ENCODE peak calls at places on chromosomes 5 and 9, in six cellular contexts. One of them, this sample, is unnamed.

GRCh38 chr9:110371411-110372013 is 33.8 kb upstream of the TXNDC8 start:
- DNase-seq in Karpas-422: no peak
- DNase-seq in heart left ventricle: no peak
- DNase-seq in uterus: no peak
- DNase-seq in AG04450: no peak
- DNase-seq in HepG2: no peak
- DNase-seq in this sample: no peak

GRCh38 chr9:129714393-129715051 is 38.3 kb downstream of the PTGES start:
- DNase-seq in Karpas-422: no peak
- DNase-seq in heart left ventricle: no peak
- DNase-seq in uterus: no peak
- DNase-seq in AG04450: no peak
- DNase-seq in HepG2: no peak
- DNase-seq in this sample: no peak

GRCh38 chr5:154375331-154376008 is 70.3 kb upstream of the SAP30L start:
- DNase-seq in Karpas-422: no peak
- DNase-seq in heart left ventricle: no peak
- DNase-seq in uterus: no peak
- DNase-seq in AG04450: no peak
- DNase-seq in HepG2: no peak
- DNase-seq in this sample: no peak

GRCh38 chr5:66113160-66113559 is 30.9 kb upstream of the SREK1 start:
- DNase-seq in Karpas-422: no peak
- DNase-seq in heart left ventricle: no peak
- DNase-seq in uterus: no peak
- DNase-seq in AG04450: no peak
- DNase-seq in HepG2: peak
- DNase-seq in this sample: no peak

GRCh38 chr9:42852133-42852532 is 668.7 kb downstream of the SPATA31A6 start:
- DNase-seq in Karpas-422: no peak
- DNase-seq in heart left ventricle: peak
- DNase-seq in uterus: no peak
- DNase-seq in AG04450: no peak
- DNase-seq in HepG2: peak
- DNase-seq in this sample: peak

GRCh38 chr5:1824109-1824821 is 23.1 kb downstream of the NDUFS6 start:
- DNase-seq in Karpas-422: no peak
- DNase-seq in heart left ventricle: no peak
- DNase-seq in uterus: no peak
- DNase-seq in AG04450: no peak
- DNase-seq in HepG2: no peak
- DNase-seq in this sample: no peak

GRCh38 chr5:150612905-150613670 is 27.4 kb upstream of the SYNPO start:
- DNase-seq in Karpas-422: no peak
- DNase-seq in heart left ventricle: peak
- DNase-seq in uterus: peak
- DNase-seq in AG04450: no peak
- DNase-seq in HepG2: no peak
- DNase-seq in this sample: no peak

GRCh38 chr5:143695244-143695885 is 116.6 kb upstream of the HMHB1 start:
- DNase-seq in Karpas-422: no peak
- DNase-seq in heart left ventricle: no peak
- DNase-seq in uterus: no peak
- DNase-seq in AG04450: no peak
- DNase-seq in HepG2: no peak
- DNase-seq in this sample: no peak

GRCh38 chr9:35673132-35673997 is at the start of gene CA9:
- DNase-seq in Karpas-422: no peak
- DNase-seq in heart left ventricle: peak
- DNase-seq in uterus: peak
- DNase-seq in AG04450: no peak
- DNase-seq in HepG2: peak
- DNase-seq in this sample: no peak

GRCh38 chr9:35679091-35679490 is 5.4 kb downstream of the CA9 start:
- DNase-seq in Karpas-422: no peak
- DNase-seq in heart left ventricle: no peak
- DNase-seq in uterus: no peak
- DNase-seq in AG04450: no peak
- DNase-seq in HepG2: no peak
- DNase-seq in this sample: no peak

GRCh38 chr9:35673998-35674361 is 252 bp downstream of the CA9 start:
- DNase-seq in Karpas-422: no peak
- DNase-seq in heart left ventricle: no peak
- DNase-seq in uterus: no peak
- DNase-seq in AG04450: no peak
- DNase-seq in HepG2: no peak
- DNase-seq in this sample: no peak

GRCh38 chr9:35675204-35675603 is 1.5 kb downstream of the CA9 start:
- DNase-seq in Karpas-422: no peak
- DNase-seq in heart left ventricle: no peak
- DNase-seq in uterus: peak
- DNase-seq in AG04450: no peak
- DNase-seq in HepG2: no peak
- DNase-seq in this sample: no peak

DNA sequence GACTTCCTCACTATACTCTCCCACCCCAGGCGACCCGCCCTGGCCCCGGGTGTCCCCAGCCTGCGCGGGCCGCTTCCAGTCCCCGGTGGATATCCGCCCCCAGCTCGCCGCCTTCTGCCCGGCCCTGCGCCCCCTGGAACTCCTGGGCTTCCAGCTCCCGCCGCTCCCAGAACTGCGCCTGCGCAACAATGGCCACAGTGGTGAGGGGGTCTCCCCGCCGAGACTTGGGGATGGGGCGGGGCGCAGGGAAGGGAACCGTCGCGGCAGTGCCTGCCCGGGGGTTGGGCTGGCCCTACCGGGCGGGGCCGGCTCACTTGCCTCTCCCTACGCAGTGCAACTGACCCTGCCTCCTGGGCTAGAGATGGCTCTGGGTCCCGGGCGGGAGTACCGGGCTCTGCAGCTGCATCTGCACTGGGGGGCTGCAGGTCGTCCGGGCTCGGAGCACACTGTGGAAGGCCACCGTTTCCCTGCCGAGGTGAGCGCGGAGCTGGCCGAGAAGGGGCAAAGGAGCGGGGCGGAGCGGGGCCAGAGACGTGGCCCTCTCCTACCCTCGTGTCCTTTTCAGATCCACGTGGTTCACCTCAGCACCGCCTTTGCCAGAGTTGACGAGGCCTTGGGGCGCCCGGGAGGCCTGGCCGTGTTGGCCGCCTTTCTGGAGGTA is 2.1 kb downstream of the CA9 start:
- DNase-seq in Karpas-422: no peak
- DNase-seq in heart left ventricle: no peak
- DNase-seq in uterus: peak
- DNase-seq in AG04450: no peak
- DNase-seq in HepG2: no peak
- DNase-seq in this sample: no peak
- H3K27ac ChIP-seq in Karpas-422: no peak
- H3K27ac ChIP-seq in heart left ventricle: no peak
- H3K27ac ChIP-seq in uterus: peak
- H3K27ac ChIP-seq in AG04450: no peak
- H3K27ac ChIP-seq in HepG2: no peak
- H3K27ac ChIP-seq in this sample: no peak

GRCh38 chr5:124867064-124867707 is 120.7 kb upstream of the ZNF608 start:
- DNase-seq in Karpas-422: no peak
- DNase-seq in heart left ventricle: no peak
- DNase-seq in uterus: no peak
- DNase-seq in AG04450: no peak
- DNase-seq in HepG2: no peak
- DNase-seq in this sample: no peak

GRCh38 chr5:124869481-124870033 is 123.1 kb upstream of the ZNF608 start:
- DNase-seq in Karpas-422: no peak
- DNase-seq in heart left ventricle: no peak
- DNase-seq in uterus: no peak
- DNase-seq in AG04450: no peak
- DNase-seq in HepG2: no peak
- DNase-seq in this sample: no peak

GRCh38 chr5:124866355-124867063 is 120.1 kb upstream of the ZNF608 start:
- DNase-seq in Karpas-422: no peak
- DNase-seq in heart left ventricle: no peak
- DNase-seq in uterus: peak
- DNase-seq in AG04450: no peak
- DNase-seq in HepG2: no peak
- DNase-seq in this sample: no peak

GRCh38 chr5:124868661-124869060 is 122.2 kb upstream of the ZNF608 start:
- DNase-seq in Karpas-422: no peak
- DNase-seq in heart left ventricle: no peak
- DNase-seq in uterus: no peak
- DNase-seq in AG04450: no peak
- DNase-seq in HepG2: no peak
- DNase-seq in this sample: no peak

GRCh38 chr5:124865603-124866354 is 119.3 kb upstream of the ZNF608 start:
- DNase-seq in Karpas-422: no peak
- DNase-seq in heart left ventricle: no peak
- DNase-seq in uterus: no peak
- DNase-seq in AG04450: no peak
- DNase-seq in HepG2: no peak
- DNase-seq in this sample: no peak
- H3K27ac ChIP-seq in Karpas-422: no peak
- H3K27ac ChIP-seq in heart left ventricle: no peak
- H3K27ac ChIP-seq in uterus: peak
- H3K27ac ChIP-seq in AG04450: no peak
- H3K27ac ChIP-seq in HepG2: no peak
- H3K27ac ChIP-seq in this sample: no peak

GRCh38 chr5:145161384-145161783 is 673.8 kb downstream of the PRELID2 start:
- DNase-seq in Karpas-422: no peak
- DNase-seq in heart left ventricle: no peak
- DNase-seq in uterus: no peak
- DNase-seq in AG04450: no peak
- DNase-seq in HepG2: no peak
- DNase-seq in this sample: no peak
- H3K27ac ChIP-seq in Karpas-422: no peak
- H3K27ac ChIP-seq in heart left ventricle: no peak
- H3K27ac ChIP-seq in uterus: no peak
- H3K27ac ChIP-seq in AG04450: no peak
- H3K27ac ChIP-seq in HepG2: no peak
- H3K27ac ChIP-seq in this sample: no peak

DNA sequence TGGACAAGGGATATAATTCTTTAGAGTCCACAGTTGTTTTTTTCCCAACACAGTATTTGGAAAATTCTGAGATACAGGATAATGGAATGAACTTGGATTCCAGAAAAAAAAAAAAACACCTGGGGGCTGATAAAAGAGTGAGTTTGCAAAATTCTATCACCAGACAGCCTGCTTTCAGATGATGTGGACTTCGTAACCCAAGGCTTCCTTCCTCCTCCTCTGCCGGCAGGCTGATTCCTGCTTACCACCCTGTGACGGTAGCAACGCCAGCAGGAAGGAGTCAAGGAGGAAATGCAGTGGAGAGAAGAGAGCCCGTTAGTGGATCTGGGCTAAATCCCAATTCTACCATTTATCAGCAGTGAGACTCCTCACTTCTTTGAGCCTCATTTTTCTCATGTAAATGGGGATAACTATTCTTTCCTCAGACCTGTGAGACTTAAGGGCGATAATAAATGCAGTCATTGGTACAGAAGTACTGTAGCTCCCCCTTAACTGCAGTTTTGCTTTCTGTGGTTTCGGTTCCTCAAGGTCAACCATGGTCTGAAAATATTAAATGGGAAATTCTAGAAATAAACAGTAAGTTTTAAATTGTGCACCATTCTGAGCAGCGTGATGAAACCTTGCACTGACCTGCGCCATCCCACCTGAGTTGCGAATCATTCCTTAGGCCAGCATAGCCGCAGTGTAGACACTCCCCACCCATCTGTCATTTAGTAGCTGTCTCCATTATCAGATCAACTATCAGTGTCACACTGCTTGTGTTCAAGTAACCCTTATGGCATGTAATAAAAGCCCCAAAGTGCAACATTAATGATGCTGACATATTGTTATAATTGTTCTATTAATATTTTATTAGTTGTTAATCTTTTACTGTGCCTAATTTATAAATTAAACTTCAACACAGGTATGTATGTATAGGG is 71.4 kb downstream of the DCP2 start:
- DNase-seq in Karpas-422: peak
- DNase-seq in heart left ventricle: peak
- DNase-seq in uterus: no peak
- DNase-seq in AG04450: no peak
- DNase-seq in HepG2: no peak
- DNase-seq in this sample: peak
- H3K27ac ChIP-seq in Karpas-422: peak
- H3K27ac ChIP-seq in heart left ventricle: no peak
- H3K27ac ChIP-seq in uterus: no peak
- H3K27ac ChIP-seq in AG04450: no peak
- H3K27ac ChIP-seq in HepG2: no peak
- H3K27ac ChIP-seq in this sample: no peak

GRCh38 chr9:121357011-121357410 is 13.0 kb downstream of the STOM start:
- DNase-seq in Karpas-422: no peak
- DNase-seq in heart left ventricle: no peak
- DNase-seq in uterus: no peak
- DNase-seq in AG04450: no peak
- DNase-seq in HepG2: no peak
- DNase-seq in this sample: no peak

GRCh38 chr9:121353246-121353975 is 16.6 kb downstream of the STOM start:
- DNase-seq in Karpas-422: no peak
- DNase-seq in heart left ventricle: no peak
- DNase-seq in uterus: no peak
- DNase-seq in AG04450: no peak
- DNase-seq in HepG2: no peak
- DNase-seq in this sample: peak

GRCh38 chr9:121350993-121351561 is 19.0 kb downstream of the STOM start:
- DNase-seq in Karpas-422: no peak
- DNase-seq in heart left ventricle: peak
- DNase-seq in uterus: peak
- DNase-seq in AG04450: peak
- DNase-seq in HepG2: no peak
- DNase-seq in this sample: no peak

GRCh38 chr9:121354770-121355169 is 15.3 kb downstream of the STOM start:
- DNase-seq in Karpas-422: no peak
- DNase-seq in heart left ventricle: no peak
- DNase-seq in uterus: no peak
- DNase-seq in AG04450: peak
- DNase-seq in HepG2: no peak
- DNase-seq in this sample: no peak

GRCh38 chr9:121354141-121354540 is 15.9 kb downstream of the STOM start:
- DNase-seq in Karpas-422: no peak
- DNase-seq in heart left ventricle: peak
- DNase-seq in uterus: peak
- DNase-seq in AG04450: no peak
- DNase-seq in HepG2: peak
- DNase-seq in this sample: no peak
- H3K27ac ChIP-seq in Karpas-422: no peak
- H3K27ac ChIP-seq in heart left ventricle: peak
- H3K27ac ChIP-seq in uterus: peak
- H3K27ac ChIP-seq in AG04450: peak
- H3K27ac ChIP-seq in HepG2: no peak
- H3K27ac ChIP-seq in this sample: peak